ENCODE peak calls at places on chromosomes 7 and 10, in six cellular contexts. G, Y, Q, D, N and J are unnamed samples.

GRCh38 chr10:115829501-115830215 is 443.3 kb downstream of the GFRA1 start:
- DNase-seq in G (no peak), Y (no peak), Q (no peak), D (no peak), N (no peak), J (peak)

GRCh38 chr10:34474060-34474376 is 341.1 kb downstream of the PARD3 start:
- DNase-seq in G (no peak), Y (no peak), Q (no peak), D (no peak), N (no peak), J (peak)

GRCh38 chr7:2037301-2037804 is 195.4 kb downstream of the MAD1L1 start:
- DNase-seq in G (no peak), Y (no peak), Q (peak), D (peak), N (peak), J (no peak)

GRCh38 chr7:21771906-21772610 is 173.6 kb downstream of the CDCA7L start:
- DNase-seq in G (no peak), Y (peak), Q (no peak), D (no peak), N (no peak), J (no peak)

GRCh38 chr10:75878586-75878985 is 447.2 kb downstream of the LRMDA start:
- DNase-seq in G (no peak), Y (no peak), Q (no peak), D (no peak), N (no peak), J (no peak)

GRCh38 chr10:131616040-131616439 is 284.8 kb upstream of the PPP2R2D start:
- DNase-seq in G (no peak), Y (no peak), Q (no peak), D (no peak), N (no peak), J (no peak)

GRCh38 chr10:125774581-125775191 is 935 bp downstream of the MMP21 start:
- DNase-seq in G (no peak), Y (no peak), Q (no peak), D (no peak), N (no peak), J (no peak)

GRCh38 chr10:90751107-90751997 is 106.5 kb downstream of the HTR7 start:
- DNase-seq in G (peak), Y (peak), Q (no peak), D (no peak), N (peak), J (peak)

GRCh38 chr7:140176271-140176701 is 497 bp downstream of the KDM7A start:
- DNase-seq in G (peak), Y (no peak), Q (no peak), D (peak), N (peak), J (no peak)

GRCh38 chr10:61902448-61903183 is 1.1 kb downstream of the ARID5B start:
- DNase-seq in G (no peak), Y (peak), Q (no peak), D (no peak), N (peak), J (peak)

GRCh38 chr10:79061441-79062315 is 7.1 kb upstream of the ZMIZ1 start:
- DNase-seq in G (peak), Y (no peak), Q (peak), D (peak), N (no peak), J (no peak)

GRCh38 chr10:103226011-103226410 is 19.7 kb upstream of the RPEL1 start:
- DNase-seq in G (no peak), Y (no peak), Q (no peak), D (no peak), N (no peak), J (no peak)

GRCh38 chr10:12712284-12712983 is 289.1 kb downstream of the CCDC3 start:
- DNase-seq in G (no peak), Y (no peak), Q (no peak), D (no peak), N (no peak), J (no peak)

GRCh38 chr7:32892521-32893224 is 1.1 kb upstream of the KBTBD2 start:
- DNase-seq in G (peak), Y (peak), Q (peak), D (peak), N (peak), J (peak)

GRCh38 chr10:55631071-55631654 is 729.9 kb downstream of the ZWINT start:
- DNase-seq in G (peak), Y (peak), Q (peak), D (peak), N (no peak), J (peak)

GRCh38 chr10:116076616-116077015 is 196.4 kb downstream of the GFRA1 start:
- DNase-seq in G (no peak), Y (no peak), Q (no peak), D (no peak), N (no peak), J (no peak)

GRCh38 chr7:127535546-127536425 is 49.6 kb downstream of the GCC1 start:
- DNase-seq in G (no peak), Y (no peak), Q (no peak), D (no peak), N (no peak), J (no peak)

GRCh38 chr7:68929712-68930395 is 668.4 kb upstream of the AUTS2 start:
- DNase-seq in G (no peak), Y (no peak), Q (no peak), D (no peak), N (no peak), J (peak)

GRCh38 chr10:104450490-104450889 is 96.9 kb downstream of the CFAP58 start:
- DNase-seq in G (no peak), Y (no peak), Q (no peak), D (no peak), N (no peak), J (no peak)

GRCh38 chr10:13865758-13866491 is 279.2 kb downstream of the PRPF18 start:
- DNase-seq in G (no peak), Y (peak), Q (no peak), D (no peak), N (no peak), J (peak)

GRCh38 chr10:78332699-78333098 is 299.0 kb downstream of the RPS24 start:
- DNase-seq in G (no peak), Y (no peak), Q (no peak), D (no peak), N (no peak), J (no peak)

DNA sequence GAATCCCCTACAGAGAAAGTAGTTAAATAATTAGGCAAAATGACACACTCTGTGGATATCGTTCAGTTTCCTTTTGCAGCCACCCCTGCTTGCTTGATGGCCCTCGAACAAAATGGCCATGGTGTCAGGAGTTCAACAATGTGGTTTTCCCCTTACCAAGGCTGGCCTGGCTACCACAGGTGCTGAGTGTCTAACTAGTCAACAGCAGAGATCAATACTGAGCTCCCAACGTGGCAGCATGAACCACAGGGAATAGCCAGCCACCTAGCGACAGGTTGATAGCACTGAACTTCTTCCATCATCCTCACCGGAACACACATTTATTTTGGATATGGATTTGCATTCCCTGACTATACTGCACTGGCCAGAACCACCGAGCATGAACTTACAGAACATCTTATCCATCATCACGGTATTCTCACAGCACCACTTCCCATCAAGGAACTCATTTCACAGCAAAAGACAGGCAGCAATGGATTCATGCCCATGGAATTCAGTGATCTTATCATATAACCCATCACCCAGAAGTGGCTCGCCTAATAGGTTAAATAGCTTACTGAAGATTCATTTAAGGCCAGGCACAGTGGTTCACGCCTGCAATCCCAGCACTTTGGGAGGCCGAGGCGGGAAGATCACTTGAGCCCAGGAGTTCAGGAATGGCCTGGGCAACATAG is 6.3 kb downstream of the C10orf67 start:
- DNase-seq in G (no peak), Y (no peak), Q (no peak), D (no peak), N (no peak), J (no peak)
- TF ChIP-seq CTCF in G (no peak), Y (peak), Q (no peak), D (no peak), N (no peak), J (peak)

DNA sequence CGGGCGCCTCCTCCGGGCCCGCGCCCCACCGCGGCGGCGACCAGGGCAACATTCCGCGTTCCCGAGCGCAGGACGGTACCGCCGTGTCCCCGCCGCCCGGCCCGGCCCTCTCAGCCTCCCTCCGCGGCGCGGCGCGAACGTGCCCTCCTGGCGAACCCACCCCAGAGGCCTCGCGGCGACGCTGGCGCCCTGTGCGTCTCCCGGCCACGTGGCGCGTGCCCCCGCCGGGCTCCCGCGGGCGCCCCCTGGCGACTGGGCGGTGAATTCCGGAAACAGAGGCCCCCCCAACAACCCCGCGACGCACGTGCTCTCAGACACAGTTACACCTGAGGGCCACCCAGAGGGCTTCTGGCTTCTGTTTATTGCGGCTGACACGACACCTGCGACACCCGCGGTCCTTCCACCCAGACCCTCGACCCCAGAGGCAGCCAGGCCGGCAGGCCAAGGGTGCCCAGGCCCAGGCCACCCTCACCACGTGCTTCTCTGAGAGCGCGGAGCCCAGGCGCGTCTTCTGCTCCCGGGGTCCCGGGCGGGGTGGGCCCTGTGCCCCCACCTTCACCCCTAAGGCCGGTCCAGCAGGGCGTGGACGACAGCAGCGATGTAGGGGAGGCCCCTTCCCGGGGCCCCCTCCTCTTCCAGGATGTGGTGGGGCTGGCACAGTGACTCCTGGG is at the start of gene SAP25:
- DNase-seq in G (no peak), Y (no peak), Q (no peak), D (peak), N (no peak), J (no peak)
- TF ChIP-seq CTCF in G (peak), Y (no peak), Q (no peak), D (no peak), N (no peak), J (peak)

GRCh38 chr10:95391570-95392249 is 100.9 kb upstream of the PDLIM1 start:
- DNase-seq in G (no peak), Y (no peak), Q (no peak), D (no peak), N (no peak), J (peak)
- TF ChIP-seq CTCF in G (no peak), Y (no peak), Q (no peak), D (no peak), N (no peak), J (peak)

GRCh38 chr7:17530741-17531417 is 232.4 kb downstream of the AHR start:
- DNase-seq in G (no peak), Y (no peak), Q (no peak), D (no peak), N (no peak), J (peak)
- TF ChIP-seq CTCF in G (no peak), Y (no peak), Q (no peak), D (peak), N (no peak), J (no peak)

DNA sequence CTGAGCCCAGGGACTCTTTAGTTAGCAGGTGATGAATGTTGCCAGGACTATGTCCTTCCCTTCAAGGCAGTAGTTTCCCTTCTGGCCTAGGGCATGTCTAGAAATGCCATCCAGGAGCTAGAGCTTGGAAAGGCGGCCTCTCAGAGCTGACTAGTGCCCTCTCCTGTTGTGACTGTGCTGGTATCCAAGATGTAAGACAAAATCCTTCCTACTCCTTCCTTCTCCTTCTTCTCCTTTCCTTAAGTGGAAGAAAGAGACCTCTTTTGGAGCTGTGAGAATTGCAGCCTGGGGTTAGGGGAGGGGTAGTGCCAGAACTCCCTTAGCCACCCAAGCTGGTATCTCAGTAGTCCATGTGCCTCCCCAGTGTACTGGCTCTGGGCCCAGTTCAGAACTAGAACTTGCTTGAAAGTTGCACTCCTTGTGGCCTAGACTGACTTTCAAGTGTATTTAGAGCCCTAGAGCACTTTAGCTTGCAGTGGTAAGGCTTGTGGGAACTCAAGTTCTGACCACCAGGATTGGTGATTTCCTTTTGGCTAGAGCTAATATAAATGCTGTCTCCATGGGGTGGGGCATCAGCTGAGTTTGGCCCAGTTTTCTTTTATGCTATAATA is 118.8 kb downstream of the NPSR1 start:
- DNase-seq in G (no peak), Y (no peak), Q (no peak), D (no peak), N (no peak), J (no peak)
- TF ChIP-seq CTCF in G (no peak), Y (no peak), Q (no peak), D (no peak), N (no peak), J (no peak)

DNA sequence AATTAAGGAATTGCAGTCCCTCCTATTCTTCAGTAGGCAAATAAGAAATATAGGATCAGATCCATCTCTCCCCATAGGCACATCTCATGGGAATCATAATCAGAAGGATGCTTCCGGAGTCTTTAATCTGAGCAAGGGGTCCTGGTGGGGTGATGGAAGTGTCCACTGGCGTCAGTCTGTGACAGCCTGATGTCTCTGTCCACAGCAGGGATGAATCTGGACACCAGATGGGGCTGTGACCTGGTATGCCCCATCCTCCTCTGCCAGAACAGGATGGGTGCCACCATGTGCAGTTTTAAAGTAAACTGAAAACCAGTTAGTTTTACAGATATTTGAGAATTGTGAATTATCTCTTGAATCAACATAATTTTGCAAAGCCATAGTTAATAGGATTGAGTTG is 148.7 kb downstream of the C1GALT1 start:
- DNase-seq in G (peak), Y (no peak), Q (no peak), D (no peak), N (no peak), J (no peak)
- TF ChIP-seq CTCF in G (no peak), Y (no peak), Q (no peak), D (no peak), N (no peak), J (peak)

GRCh38 chr10:49407552-49408137 is 11.8 kb upstream of the DRGX start:
- DNase-seq in G (peak), Y (peak), Q (peak), D (peak), N (peak), J (peak)

GRCh38 chr10:49412571-49412970 is 16.7 kb upstream of the DRGX start:
- DNase-seq in G (no peak), Y (no peak), Q (no peak), D (no peak), N (no peak), J (no peak)

GRCh38 chr10:49410365-49411074 is 14.6 kb upstream of the DRGX start:
- DNase-seq in G (no peak), Y (no peak), Q (no peak), D (no peak), N (no peak), J (no peak)

GRCh38 chr10:49409755-49410154 is 13.9 kb upstream of the DRGX start:
- DNase-seq in G (no peak), Y (no peak), Q (no peak), D (no peak), N (no peak), J (no peak)

DNA sequence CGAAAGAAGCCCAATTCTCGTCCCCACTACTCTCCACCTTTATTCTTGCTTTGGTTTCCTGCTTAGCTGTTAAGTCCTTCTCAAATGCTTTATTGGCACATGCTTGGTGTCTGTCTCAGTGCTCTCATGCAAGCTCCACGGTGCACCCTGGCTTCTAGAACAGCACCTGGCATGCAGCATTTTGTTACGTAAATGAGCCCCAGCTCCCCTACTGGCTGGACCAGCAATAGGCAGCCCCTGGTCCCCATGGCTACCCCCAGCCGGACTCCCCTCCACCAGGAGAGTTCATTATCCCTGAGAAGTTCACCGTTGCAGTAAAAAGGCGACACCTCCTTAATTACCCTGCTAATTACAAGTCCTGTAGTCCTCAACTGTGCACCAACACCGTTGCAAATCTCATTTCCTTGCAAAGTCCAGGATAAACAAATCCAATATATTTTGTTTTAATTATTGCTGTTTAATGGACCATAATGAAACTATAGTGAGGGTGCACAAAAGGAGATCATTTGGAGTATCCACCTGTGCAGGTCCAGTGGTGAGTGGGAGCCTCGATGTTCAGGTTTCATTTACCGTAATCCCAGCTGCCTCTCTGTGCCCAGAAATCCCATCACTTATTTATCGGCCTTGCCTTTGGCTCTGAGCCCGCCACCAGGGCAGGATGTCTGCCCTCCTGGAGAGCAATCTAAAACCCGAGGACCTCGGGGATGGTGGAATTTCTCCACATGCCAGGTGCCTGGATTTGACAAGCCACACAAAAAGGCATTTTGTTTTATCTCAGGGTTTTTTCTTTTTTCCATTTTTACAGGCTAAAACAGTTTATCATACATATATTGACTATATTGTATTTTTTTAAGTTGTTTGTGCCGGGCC is 12.8 kb upstream of the DRGX start:
- DNase-seq in G (no peak), Y (no peak), Q (no peak), D (no peak), N (no peak), J (no peak)
- TF ChIP-seq CTCF in G (peak), Y (no peak), Q (no peak), D (no peak), N (no peak), J (peak)

DNA sequence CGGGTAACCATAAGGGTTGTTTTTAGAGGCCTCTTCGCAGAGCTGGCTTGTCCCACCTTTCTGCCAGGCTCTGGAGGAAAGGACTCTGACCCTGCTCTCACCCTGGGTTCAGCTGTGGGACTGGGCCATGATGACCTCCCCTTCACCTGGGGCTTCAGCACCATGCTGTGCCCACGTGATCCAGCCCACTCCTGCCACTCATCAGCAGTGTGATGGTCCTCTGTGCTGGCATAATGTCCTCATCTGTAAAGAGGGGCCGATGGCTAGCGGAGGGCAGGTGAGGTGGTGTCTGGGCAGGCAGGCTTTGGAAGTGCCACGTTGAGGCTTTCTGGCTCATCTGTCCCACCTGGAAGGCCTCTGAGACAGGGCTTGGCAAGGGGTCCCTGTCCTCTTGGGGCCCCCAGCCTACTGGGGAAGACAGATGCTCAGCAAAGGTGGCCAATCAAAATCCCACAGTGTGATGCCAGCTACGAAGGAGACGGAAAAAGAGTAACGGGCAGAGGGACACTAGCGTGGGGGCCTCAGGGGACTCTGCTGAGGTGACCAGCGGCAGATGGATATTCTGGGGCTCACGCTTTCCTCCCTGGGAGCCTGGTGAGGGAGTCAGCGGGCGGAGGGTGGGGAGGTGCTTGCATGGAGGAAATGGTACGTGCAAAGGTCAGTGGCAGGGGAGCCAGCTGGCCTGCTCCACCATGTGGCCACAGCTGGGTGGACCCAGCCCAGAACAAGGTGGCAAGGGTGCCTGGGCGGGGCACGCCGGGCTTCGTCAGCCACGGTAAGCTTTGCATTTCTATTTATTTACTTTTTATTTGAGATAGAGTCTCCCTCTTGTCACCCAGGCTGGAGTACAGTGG is 5.4 kb downstream of the LRWD1 start:
- DNase-seq in G (peak), Y (no peak), Q (peak), D (no peak), N (no peak), J (no peak)
- TF ChIP-seq CTCF in G (no peak), Y (no peak), Q (no peak), D (no peak), N (no peak), J (no peak)